ENCODE peak calls at places on chromosomes 3 and 15, in six cellular contexts. One of them, this sample, is unnamed.

GRCh38 chr3:108117245-108117644 is 26.4 kb upstream of the CD47 start:
- DNase-seq in heart right ventricle: no peak
- DNase-seq in hepatocyte: no peak
- DNase-seq in adipocyte: no peak
- DNase-seq in choroid plexus epithelial cell: peak; percentile 24
- DNase-seq in AG10803: peak; percentile 22
- DNase-seq in this sample: no peak

GRCh38 chr3:19881036-19881435 is 53.0 kb downstream of the EFHB start:
- DNase-seq in heart right ventricle: no peak
- DNase-seq in hepatocyte: no peak
- DNase-seq in adipocyte: no peak
- DNase-seq in choroid plexus epithelial cell: no peak
- DNase-seq in AG10803: no peak
- DNase-seq in this sample: no peak

GRCh38 chr3:8942115-8942514 is 21.2 kb downstream of the RAD18 start:
- DNase-seq in heart right ventricle: no peak
- DNase-seq in hepatocyte: no peak
- DNase-seq in adipocyte: no peak
- DNase-seq in choroid plexus epithelial cell: no peak
- DNase-seq in AG10803: no peak
- DNase-seq in this sample: no peak

GRCh38 chr3:46349484-46350261 is 4.2 kb upstream of the CCR2 start:
- DNase-seq in heart right ventricle: no peak
- DNase-seq in hepatocyte: no peak
- DNase-seq in adipocyte: no peak
- DNase-seq in choroid plexus epithelial cell: no peak
- DNase-seq in AG10803: no peak
- DNase-seq in this sample: no peak

GRCh38 chr3:194139085-194139976 is 3.4 kb downstream of the HES1 start:
- DNase-seq in heart right ventricle: peak; percentile 40
- DNase-seq in hepatocyte: peak; percentile 82
- DNase-seq in adipocyte: peak; percentile 84
- DNase-seq in choroid plexus epithelial cell: peak; percentile 79
- DNase-seq in AG10803: peak; percentile 83
- DNase-seq in this sample: peak; percentile 87

GRCh38 chr3:157572559-157573270 is 69.5 kb upstream of the VEPH1 start:
- DNase-seq in heart right ventricle: peak; percentile 17
- DNase-seq in hepatocyte: peak; percentile 58
- DNase-seq in adipocyte: peak; percentile 69
- DNase-seq in choroid plexus epithelial cell: peak; percentile 82
- DNase-seq in AG10803: peak; percentile 49
- DNase-seq in this sample: peak; percentile 24

GRCh38 chr3:20043398-20043797 is 3.2 kb downstream of the KAT2B start:
- DNase-seq in heart right ventricle: peak; percentile 92
- DNase-seq in hepatocyte: peak; percentile 52
- DNase-seq in adipocyte: peak; percentile 51
- DNase-seq in choroid plexus epithelial cell: peak; percentile 57
- DNase-seq in AG10803: peak; percentile 61
- DNase-seq in this sample: no peak

GRCh38 chr3:177229791-177230190 is 32.5 kb upstream of the TBL1XR1 start:
- DNase-seq in heart right ventricle: no peak
- DNase-seq in hepatocyte: no peak
- DNase-seq in adipocyte: peak; percentile 56
- DNase-seq in choroid plexus epithelial cell: peak; percentile 24
- DNase-seq in AG10803: peak; percentile 54
- DNase-seq in this sample: no peak

GRCh38 chr15:25950014-25950413 is 86.9 kb upstream of the ATP10A start:
- DNase-seq in heart right ventricle: no peak
- DNase-seq in hepatocyte: no peak
- DNase-seq in adipocyte: no peak
- DNase-seq in choroid plexus epithelial cell: no peak
- DNase-seq in AG10803: no peak
- DNase-seq in this sample: no peak

GRCh38 chr3:105157016-105157765 is 209.5 kb upstream of the ALCAM start:
- DNase-seq in heart right ventricle: no peak
- DNase-seq in hepatocyte: no peak
- DNase-seq in adipocyte: no peak
- DNase-seq in choroid plexus epithelial cell: no peak
- DNase-seq in AG10803: no peak
- DNase-seq in this sample: no peak

GRCh38 chr3:142993958-142994442 is 7.4 kb upstream of the U2SURP start:
- DNase-seq in heart right ventricle: peak; percentile 44
- DNase-seq in hepatocyte: peak; percentile 87
- DNase-seq in adipocyte: peak; percentile 95
- DNase-seq in choroid plexus epithelial cell: peak; percentile 89
- DNase-seq in AG10803: peak; percentile 83
- DNase-seq in this sample: peak; percentile 36

GRCh38 chr3:181030948-181031347 is 41.4 kb upstream of the DNAJC19 start:
- DNase-seq in heart right ventricle: no peak
- DNase-seq in hepatocyte: no peak
- DNase-seq in adipocyte: no peak
- DNase-seq in choroid plexus epithelial cell: no peak
- DNase-seq in AG10803: no peak
- DNase-seq in this sample: no peak

GRCh38 chr3:189961525-189962161 is 159.1 kb downstream of the P3H2 start:
- DNase-seq in heart right ventricle: peak; percentile 76
- DNase-seq in hepatocyte: peak; percentile 90
- DNase-seq in adipocyte: peak; percentile 95
- DNase-seq in choroid plexus epithelial cell: peak; percentile 88
- DNase-seq in AG10803: peak; percentile 74
- DNase-seq in this sample: peak; percentile 63

GRCh38 chr3:128992926-128993460 is 883 bp downstream of the CFAP92 start:
- DNase-seq in heart right ventricle: no peak
- DNase-seq in hepatocyte: no peak
- DNase-seq in adipocyte: no peak
- DNase-seq in choroid plexus epithelial cell: no peak
- DNase-seq in AG10803: no peak
- DNase-seq in this sample: no peak

GRCh38 chr3:61876797-61877196 is 315.4 kb downstream of the PTPRG start:
- DNase-seq in heart right ventricle: no peak
- DNase-seq in hepatocyte: no peak
- DNase-seq in adipocyte: peak; percentile 92
- DNase-seq in choroid plexus epithelial cell: peak; percentile 93
- DNase-seq in AG10803: peak; percentile 90
- DNase-seq in this sample: peak; percentile 75

GRCh38 chr15:79455361-79455760 is 23.2 kb downstream of the MINAR1 start:
- DNase-seq in heart right ventricle: no peak
- DNase-seq in hepatocyte: no peak
- DNase-seq in adipocyte: no peak
- DNase-seq in choroid plexus epithelial cell: no peak
- DNase-seq in AG10803: no peak
- DNase-seq in this sample: peak; percentile 78

GRCh38 chr15:70215951-70216350 is 118.2 kb upstream of the TLE3 start:
- DNase-seq in heart right ventricle: no peak
- DNase-seq in hepatocyte: no peak
- DNase-seq in adipocyte: no peak
- DNase-seq in choroid plexus epithelial cell: no peak
- DNase-seq in AG10803: no peak
- DNase-seq in this sample: no peak

GRCh38 chr3:133393691-133394474 is 6.0 kb upstream of the BFSP2 start:
- DNase-seq in heart right ventricle: no peak
- DNase-seq in hepatocyte: no peak
- DNase-seq in adipocyte: no peak
- DNase-seq in choroid plexus epithelial cell: no peak
- DNase-seq in AG10803: no peak
- DNase-seq in this sample: peak; percentile 16

GRCh38 chr15:42728562-42728961 is 8.4 kb downstream of the CDAN1 start:
- DNase-seq in heart right ventricle: no peak
- DNase-seq in hepatocyte: no peak
- DNase-seq in adipocyte: no peak
- DNase-seq in choroid plexus epithelial cell: no peak
- DNase-seq in AG10803: no peak
- DNase-seq in this sample: no peak

GRCh38 chr3:50529996-50530706 is 26.7 kb upstream of the CACNA2D2 start:
- DNase-seq in heart right ventricle: no peak
- DNase-seq in hepatocyte: peak; percentile 31
- DNase-seq in adipocyte: no peak
- DNase-seq in choroid plexus epithelial cell: no peak
- DNase-seq in AG10803: no peak
- DNase-seq in this sample: no peak

GRCh38 chr3:155517907-155518306 is 224.4 kb upstream of the STRIT1 start:
- DNase-seq in heart right ventricle: no peak
- DNase-seq in hepatocyte: no peak
- DNase-seq in adipocyte: peak; percentile 17
- DNase-seq in choroid plexus epithelial cell: no peak
- DNase-seq in AG10803: peak; percentile 11
- DNase-seq in this sample: no peak

GRCh38 chr3:144394052-144394451 is 422.4 kb downstream of the DIPK2A start:
- DNase-seq in heart right ventricle: no peak
- DNase-seq in hepatocyte: no peak
- DNase-seq in adipocyte: no peak
- DNase-seq in choroid plexus epithelial cell: no peak
- DNase-seq in AG10803: no peak
- DNase-seq in this sample: peak; percentile 4

GRCh38 chr3:94525039-94525438 is 462.2 kb downstream of the NSUN3 start:
- DNase-seq in heart right ventricle: peak; percentile 5
- DNase-seq in hepatocyte: peak; percentile 69
- DNase-seq in adipocyte: no peak
- DNase-seq in choroid plexus epithelial cell: peak; percentile 52
- DNase-seq in AG10803: no peak
- DNase-seq in this sample: peak; percentile 21

GRCh38 chr3:170865209-170866094 is 4.5 kb downstream of the RPL22L1 start:
- DNase-seq in heart right ventricle: no peak
- DNase-seq in hepatocyte: no peak
- DNase-seq in adipocyte: no peak
- DNase-seq in choroid plexus epithelial cell: no peak
- DNase-seq in AG10803: no peak
- DNase-seq in this sample: no peak

GRCh38 chr15:39393575-39394335 is 187.1 kb upstream of the THBS1 start:
- DNase-seq in heart right ventricle: no peak
- DNase-seq in hepatocyte: peak; percentile 42
- DNase-seq in adipocyte: no peak
- DNase-seq in choroid plexus epithelial cell: no peak
- DNase-seq in AG10803: no peak
- DNase-seq in this sample: no peak

GRCh38 chr3:39154323-39155021 is 1.1 kb upstream of the CSRNP1 start:
- DNase-seq in heart right ventricle: no peak
- DNase-seq in hepatocyte: peak; percentile 80
- DNase-seq in adipocyte: peak; percentile 20
- DNase-seq in choroid plexus epithelial cell: no peak
- DNase-seq in AG10803: no peak
- DNase-seq in this sample: no peak
- H3K4me3 ChIP-seq in heart right ventricle: no peak overlapping the region
- H3K4me3 ChIP-seq in hepatocyte: peak overlapping the region; percentile 30
- H3K4me3 ChIP-seq in adipocyte: no peak overlapping the region
- H3K4me3 ChIP-seq in choroid plexus epithelial cell: no peak overlapping the region
- H3K4me3 ChIP-seq in AG10803: no peak overlapping the region
- H3K4me3 ChIP-seq in this sample: no peak overlapping the region

DNA sequence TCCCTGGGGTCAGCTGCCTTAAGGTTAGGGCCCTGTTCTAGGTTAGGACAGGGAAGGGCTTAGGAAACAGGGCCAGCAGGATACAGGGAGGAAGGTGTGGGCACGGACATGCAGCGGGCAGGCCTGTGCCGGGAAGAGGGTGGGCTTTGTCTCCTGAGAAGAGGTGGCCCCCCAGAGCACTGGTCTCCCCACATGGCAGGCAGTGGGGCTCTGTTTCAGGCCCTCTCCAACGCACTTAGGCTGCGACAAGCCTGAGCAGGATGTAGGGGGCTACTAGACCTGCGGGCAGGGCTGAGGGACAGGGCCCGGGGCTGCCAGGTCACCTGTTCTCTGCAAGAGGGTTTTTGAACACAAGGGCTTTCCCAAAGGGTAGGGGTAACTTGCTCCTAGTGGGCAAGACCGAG is 33.5 kb downstream of the KLF13 start:
- DNase-seq in heart right ventricle: no peak
- DNase-seq in hepatocyte: no peak
- DNase-seq in adipocyte: no peak
- DNase-seq in choroid plexus epithelial cell: no peak
- DNase-seq in AG10803: no peak
- DNase-seq in this sample: no peak
- H3K4me3 ChIP-seq in heart right ventricle: no peak overlapping the region
- H3K4me3 ChIP-seq in hepatocyte: no peak overlapping the region
- H3K4me3 ChIP-seq in adipocyte: no peak overlapping the region
- H3K4me3 ChIP-seq in choroid plexus epithelial cell: no peak overlapping the region
- H3K4me3 ChIP-seq in AG10803: no peak overlapping the region
- H3K4me3 ChIP-seq in this sample: no peak overlapping the region

GRCh38 chr3:30350901-30351300 is 255.5 kb upstream of the TGFBR2 start:
- DNase-seq in heart right ventricle: no peak
- DNase-seq in hepatocyte: no peak
- DNase-seq in adipocyte: no peak
- DNase-seq in choroid plexus epithelial cell: no peak
- DNase-seq in AG10803: no peak
- DNase-seq in this sample: no peak

GRCh38 chr3:30349507-30349906 is 256.9 kb upstream of the TGFBR2 start:
- DNase-seq in heart right ventricle: peak; percentile 15
- DNase-seq in hepatocyte: no peak
- DNase-seq in adipocyte: no peak
- DNase-seq in choroid plexus epithelial cell: no peak
- DNase-seq in AG10803: no peak
- DNase-seq in this sample: no peak

GRCh38 chr3:30350011-30350410 is 256.4 kb upstream of the TGFBR2 start:
- DNase-seq in heart right ventricle: no peak
- DNase-seq in hepatocyte: no peak
- DNase-seq in adipocyte: peak; percentile 43
- DNase-seq in choroid plexus epithelial cell: no peak
- DNase-seq in AG10803: no peak
- DNase-seq in this sample: no peak

GRCh38 chr3:30346927-30347320 is 259.5 kb upstream of the TGFBR2 start:
- DNase-seq in heart right ventricle: no peak
- DNase-seq in hepatocyte: no peak
- DNase-seq in adipocyte: no peak
- DNase-seq in choroid plexus epithelial cell: no peak
- DNase-seq in AG10803: no peak
- DNase-seq in this sample: no peak

GRCh38 chr3:30347679-30348216 is 258.7 kb upstream of the TGFBR2 start:
- DNase-seq in heart right ventricle: no peak
- DNase-seq in hepatocyte: no peak
- DNase-seq in adipocyte: peak; percentile 82
- DNase-seq in choroid plexus epithelial cell: peak; percentile 65
- DNase-seq in AG10803: peak; percentile 85
- DNase-seq in this sample: peak; percentile 92
- H3K4me3 ChIP-seq in heart right ventricle: no peak overlapping the region
- H3K4me3 ChIP-seq in hepatocyte: no peak overlapping the region
- H3K4me3 ChIP-seq in adipocyte: no peak overlapping the region
- H3K4me3 ChIP-seq in choroid plexus epithelial cell: no peak overlapping the region
- H3K4me3 ChIP-seq in AG10803: no peak overlapping the region
- H3K4me3 ChIP-seq in this sample: no peak overlapping the region

DNA sequence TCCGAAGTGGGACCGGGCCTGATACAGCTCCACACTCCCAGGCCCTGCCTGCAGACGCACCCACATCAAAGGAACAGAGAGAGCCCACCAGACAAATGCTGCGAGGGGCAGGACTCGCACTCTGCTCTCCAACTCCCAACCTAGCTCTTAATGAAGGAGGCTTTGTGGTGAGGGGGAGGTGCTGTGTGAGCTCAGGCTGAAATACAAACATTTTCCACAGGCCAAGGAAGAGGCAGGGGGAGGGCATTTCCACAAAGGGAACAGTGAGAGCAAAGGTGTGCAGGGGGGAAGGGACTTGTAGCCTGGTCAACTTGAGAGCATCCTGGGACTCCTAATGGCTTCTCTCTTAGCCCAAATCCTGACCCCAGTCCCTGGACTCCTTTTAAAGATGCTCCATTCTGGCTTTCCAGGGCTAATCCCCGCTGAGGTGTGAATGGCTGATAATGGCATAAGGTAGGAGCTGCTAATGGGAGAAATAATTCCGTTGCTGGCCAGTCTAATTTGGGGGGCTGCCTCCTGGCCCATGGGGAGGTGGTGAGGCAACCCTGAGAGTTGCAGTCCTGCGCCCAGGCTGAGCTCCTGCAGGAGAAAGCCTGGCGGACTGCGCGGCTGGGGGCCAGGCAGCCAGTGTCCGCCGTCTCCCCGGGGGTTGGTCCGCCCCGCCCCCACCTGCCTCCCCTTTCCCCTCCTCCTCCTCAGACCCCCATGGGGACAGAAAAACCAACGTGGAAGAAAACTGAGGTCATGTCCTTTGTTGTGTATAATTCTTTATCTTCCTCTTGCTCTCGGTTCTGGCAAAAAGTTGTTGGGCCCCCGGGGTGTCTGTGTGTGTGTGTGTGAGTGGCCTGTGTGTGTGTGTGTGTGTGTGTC is 9.5 kb downstream of the LINGO1 start:
- DNase-seq in heart right ventricle: no peak
- DNase-seq in hepatocyte: peak; percentile 49
- DNase-seq in adipocyte: no peak
- DNase-seq in choroid plexus epithelial cell: no peak
- DNase-seq in AG10803: no peak
- DNase-seq in this sample: no peak
- H3K4me3 ChIP-seq in heart right ventricle: no peak overlapping the region
- H3K4me3 ChIP-seq in hepatocyte: no peak overlapping the region
- H3K4me3 ChIP-seq in adipocyte: no peak overlapping the region
- H3K4me3 ChIP-seq in choroid plexus epithelial cell: no peak overlapping the region
- H3K4me3 ChIP-seq in AG10803: no peak overlapping the region
- H3K4me3 ChIP-seq in this sample: no peak overlapping the region